ENCODE peak calls at places on chromosome 15, in ten cellular contexts. R is activated CD8-positive, alpha-beta T cell treated with anti-CD3 and anti-CD28 coated beads for 36 hours; L is body of pancreas; E is left lobe of liver; P is activated naive CD4-positive, alpha-beta T cell treated with anti-CD3 and anti-CD28 coated beads, Interleukin-2, amount 50 U/mL, for 72 hours; Z is activated naive CD8-positive, alpha-beta T cell treated with anti-CD3 and anti-CD28 coated beads, Interleukin-2, amount 50 U/mL, for 24 hours; T is sciatic nerve; S is central memory CD8-positive, alpha-beta T cell; Q is CD4-positive, alpha-beta T cell; B is mucosa of descending colon. K is an unnamed sample.

GRCh38 chr15:53807500-53807899 is 48.0 kb upstream of the WDR72 start:
- ATAC-seq in E (no peak), B (no peak), L (no peak), S (no peak), Z (no peak), R (no peak), T (no peak), P (no peak), Q (no peak), K (no peak)

GRCh38 chr15:41852736-41853135 is 14.1 kb downstream of the PLA2G4B start:
- ATAC-seq in R (no peak), S (no peak), T (no peak), L (no peak), E (no peak), Q (no peak), Z (no peak), B (no peak), P (no peak), K (no peak)

GRCh38 chr15:64251121-64251520 is 88.3 kb upstream of the PPIB start:
- ATAC-seq in P (no peak), Z (no peak), T (no peak), R (peak; percentile 17), S (peak; percentile 58), Q (peak; percentile 57), B (no peak), E (no peak), L (no peak), K (no peak)

GRCh38 chr15:81160312-81161214 is 26.5 kb downstream of the CFAP161 start:
- ATAC-seq in Q (no peak), P (no peak), L (no peak), R (no peak), E (no peak), T (peak; percentile 88), S (no peak), B (peak; percentile 28), Z (peak; percentile 5), K (no peak)

GRCh38 chr15:55775316-55775715 is 32.4 kb upstream of the PRTG start:
- ATAC-seq in S (no peak), T (no peak), R (no peak), L (no peak), Z (no peak), E (no peak), Q (no peak), B (no peak), P (no peak), K (no peak)

GRCh38 chr15:62462721-62463120 is 297.6 kb upstream of the C2CD4B start:
- ATAC-seq in L (no peak), E (no peak), S (no peak), Q (no peak), T (peak; percentile 69), P (no peak), B (peak; percentile 33), R (no peak), Z (no peak), K (no peak)

GRCh38 chr15:60347480-60348069 is 50.2 kb downstream of the ANXA2 start:
- ATAC-seq in B (peak; percentile 5), S (no peak), Q (no peak), Z (no peak), T (no peak), P (no peak), E (no peak), R (no peak), L (no peak), K (no peak)

GRCh38 chr15:44596511-44597010 is 59.6 kb downstream of the EIF3J start:
- ATAC-seq in Q (no peak), L (no peak), R (peak; percentile 67), P (peak; percentile 14), E (no peak), Z (no peak), B (no peak), T (no peak), S (no peak), K (peak; percentile 55)

GRCh38 chr15:85025516-85026279 is 44.0 kb downstream of the PDE8A start:
- ATAC-seq in S (no peak), B (peak; percentile 49), R (no peak), P (no peak), E (peak; percentile 74), Q (no peak), Z (no peak), L (peak; percentile 54), T (no peak), K (no peak)

GRCh38 chr15:36742696-36743095 is 163.3 kb downstream of the CDIN1 start:
- ATAC-seq in Q (no peak), E (no peak), S (no peak), R (no peak), P (no peak), B (no peak), L (no peak), T (no peak), Z (no peak), K (no peak)

GRCh38 chr15:100651253-100651652 is 48.9 kb downstream of the ASB7 start:
- ATAC-seq in T (peak; percentile 41), S (no peak), Z (no peak), L (no peak), B (no peak), R (no peak), E (no peak), Q (no peak), P (no peak), K (no peak)

GRCh38 chr15:41558400-41559238 is at the start of gene TYRO3:
- ATAC-seq in P (peak; percentile 87), T (peak; percentile 55), Q (peak; percentile 54), S (peak; percentile 41), B (peak; percentile 81), R (peak; percentile 61), L (peak; percentile 80), Z (peak; percentile 47), E (peak; percentile 85), K (peak; percentile 65)

GRCh38 chr15:57611938-57612337 is 20.2 kb downstream of the MYZAP start:
- ATAC-seq in Z (no peak), P (no peak), E (peak; percentile 96), S (no peak), B (peak; percentile 45), L (peak; percentile 79), T (peak; percentile 65), Q (no peak), R (no peak), K (no peak)

GRCh38 chr15:25775317-25775912 is 87.7 kb downstream of the ATP10A start:
- ATAC-seq in Z (no peak), P (no peak), L (peak; percentile 62), R (no peak), B (peak; percentile 82), Q (no peak), E (peak; percentile 19), T (peak; percentile 73), S (no peak), K (peak; percentile 25)

GRCh38 chr15:29939404-29939803 is 117.1 kb upstream of the TJP1 start:
- ATAC-seq in Q (no peak), T (no peak), B (peak; percentile 17), P (no peak), Z (no peak), R (no peak), S (no peak), L (no peak), E (no peak), K (no peak)

GRCh38 chr15:78438595-78439285 is 724 bp downstream of the IREB2 start:
- ATAC-seq in T (no peak), L (no peak), R (peak; percentile 28), B (peak; percentile 4), Z (no peak), Q (no peak), E (peak; percentile 9), P (peak; percentile 1), S (no peak), K (peak; percentile 42)

GRCh38 chr15:52737720-52738119 is 52.4 kb downstream of the ONECUT1 start:
- ATAC-seq in Z (no peak), E (no peak), R (no peak), P (no peak), S (no peak), T (no peak), B (no peak), Q (no peak), L (no peak), K (no peak)

GRCh38 chr15:75620776-75621536 is 4.6 kb downstream of the SNUPN start:
- ATAC-seq in Z (peak; percentile 29), E (no peak), P (peak; percentile 41), Q (no peak), S (no peak), R (no peak), T (peak; percentile 89), L (no peak), B (peak; percentile 15), K (no peak)

GRCh38 chr15:53549697-53550315 is 209.7 kb downstream of the WDR72 start:
- ATAC-seq in R (no peak), Q (no peak), S (no peak), L (peak; percentile 97), P (no peak), E (peak; percentile 62), Z (no peak), B (peak; percentile 94), T (no peak), K (no peak)

GRCh38 chr15:39235084-39235795 is 345.6 kb upstream of the THBS1 start:
- ATAC-seq in R (no peak), Q (no peak), P (peak; percentile 56), Z (no peak), T (no peak), B (no peak), L (no peak), S (no peak), E (no peak), K (no peak)

GRCh38 chr15:90300541-90300940 is 35.1 kb downstream of the NGRN start:
- ATAC-seq in E (no peak), Z (no peak), Q (no peak), P (no peak), B (no peak), L (no peak), T (no peak), S (no peak), R (no peak), K (no peak)